ENCODE peak calls at places on chromosomes 2 and 18, in seven cellular contexts. O is hippocampal formation; C is lower leg skin; P is HFFc6; E is progenitor cell of endocrine pancreas; Z is ureter; J is activated CD4-positive, CD25-positive, alpha-beta regulatory T cell. G is an unnamed sample.

GRCh38 chr18:24947521-24948305 is 404.3 kb downstream of the ZNF521 start:
- DNase-seq in O (no peak), C (no peak), P (no peak), E (no peak), Z (no peak), J (no peak), G (no peak)

GRCh38 chr2:178846458-178846802 is 39.2 kb upstream of the TTN start:
- DNase-seq in O (no peak), C (no peak), P (no peak), E (no peak), Z (no peak), J (no peak), G (no peak)

GRCh38 chr2:54771166-54771565 is 47.7 kb downstream of the EML6 start:
- DNase-seq in O (no peak), C (no peak), P (peak), E (no peak), Z (no peak), J (no peak), G (no peak)

GRCh38 chr2:237209046-237209375 is 123.3 kb downstream of the COPS8 start:
- DNase-seq in O (no peak), C (no peak), P (no peak), E (no peak), Z (no peak), J (no peak), G (no peak)

GRCh38 chr18:35386600-35387366 is 9.6 kb upstream of the ZNF396 start:
- DNase-seq in O (peak), C (peak), P (peak), E (peak), Z (peak), J (peak), G (peak)

GRCh38 chr2:158723921-158724802 is 71.0 kb upstream of the DAPL1 start:
- DNase-seq in O (peak), C (peak), P (no peak), E (no peak), Z (peak), J (no peak), G (peak)

GRCh38 chr18:78407456-78407823 is 572.2 kb upstream of the SALL3 start:
- DNase-seq in O (no peak), C (peak), P (no peak), E (no peak), Z (peak), J (no peak), G (no peak)

GRCh38 chr2:205822578-205822977 is 140.3 kb downstream of the NRP2 start:
- DNase-seq in O (no peak), C (no peak), P (peak), E (no peak), Z (no peak), J (no peak), G (no peak)

GRCh38 chr2:128441341-128442052 is 122.8 kb upstream of the HS6ST1 start:
- DNase-seq in O (no peak), C (peak), P (no peak), E (peak), Z (no peak), J (no peak), G (peak)

GRCh38 chr2:186887107-186888090 is 38.4 kb upstream of the ZSWIM2 start:
- DNase-seq in O (no peak), C (peak), P (no peak), E (no peak), Z (no peak), J (no peak), G (no peak)

GRCh38 chr2:68726608-68727367 is 7.8 kb upstream of the ARHGAP25 start:
- DNase-seq in O (no peak), C (no peak), P (no peak), E (no peak), Z (no peak), J (peak), G (no peak)

GRCh38 chr18:13448028-13448795 is 229.7 kb downstream of the LDLRAD4 start:
- DNase-seq in O (no peak), C (peak), P (no peak), E (no peak), Z (peak), J (no peak), G (no peak)

GRCh38 chr18:30806823-30807222 is 235.7 kb downstream of the DSC3 start:
- DNase-seq in O (no peak), C (no peak), P (no peak), E (no peak), Z (no peak), J (no peak), G (no peak)

GRCh38 chr2:126753501-126754212 is 97.7 kb downstream of the GYPC start:
- DNase-seq in O (no peak), C (peak), P (no peak), E (no peak), Z (no peak), J (no peak), G (peak)

GRCh38 chr18:23596183-23596582 is 9.9 kb upstream of the NPC1 start:
- DNase-seq in O (no peak), C (peak), P (no peak), E (no peak), Z (no peak), J (no peak), G (no peak)

GRCh38 chr2:151862688-151863087 is 34.5 kb upstream of the ARL5A start:
- DNase-seq in O (no peak), C (no peak), P (no peak), E (no peak), Z (no peak), J (no peak), G (no peak)

GRCh38 chr18:13221821-13222220 is 3.3 kb downstream of the LDLRAD4 start:
- DNase-seq in O (no peak), C (peak), P (no peak), E (no peak), Z (peak), J (no peak), G (no peak)

GRCh38 chr2:12087175-12087574 is 340.7 kb downstream of the LPIN1 start:
- DNase-seq in O (no peak), C (no peak), P (no peak), E (no peak), Z (no peak), J (no peak), G (no peak)

GRCh38 chr2:63132020-63132419 is 81.4 kb downstream of the OTX1 start:
- DNase-seq in O (no peak), C (no peak), P (no peak), E (no peak), Z (no peak), J (no peak), G (no peak)

GRCh38 chr2:122019729-122020128 is 264.3 kb downstream of the TSN start:
- DNase-seq in O (no peak), C (peak), P (no peak), E (no peak), Z (no peak), J (no peak), G (no peak)

GRCh38 chr2:205684871-205685313 is 2.6 kb downstream of the NRP2 start:
- DNase-seq in O (no peak), C (no peak), P (no peak), E (no peak), Z (no peak), J (no peak), G (no peak)

GRCh38 chr2:219289537-219290361 is 10.6 kb downstream of the DNAJB2 start:
- DNase-seq in O (peak), C (peak), P (peak), E (no peak), Z (peak), J (no peak), G (no peak)

G was measured in endodermal cell.